ENCODE peak calls at places on chromosome 16, in six cellular contexts. V, U, K, O, I and N are unnamed samples.

GRCh38 chr16:28623172-28623711 is 13.4 kb upstream of the SULT1A1 start:
- DNase-seq in O (no peak), V (peak), K (peak), I (no peak), U (peak), N (no peak)

GRCh38 chr16:14476183-14476582 is 153.9 kb downstream of the PARN start:
- DNase-seq in K (no peak), V (no peak), I (no peak), O (no peak), U (no peak), N (no peak)

GRCh38 chr16:61323456-61323855 is 712.8 kb downstream of the CDH8 start:
- DNase-seq in I (no peak), V (no peak), O (no peak), U (no peak), K (no peak), N (no peak)

GRCh38 chr16:68752602-68753001 is 15.5 kb downstream of the CDH1 start:
- DNase-seq in V (peak), K (peak), U (no peak), O (no peak), I (no peak), N (no peak)

GRCh38 chr16:87959391-87959968 is 8.2 kb downstream of the BANP start:
- DNase-seq in I (no peak), U (no peak), V (no peak), O (no peak), K (no peak), N (no peak)

GRCh38 chr16:84982434-84982833 is 28.9 kb downstream of the ZDHHC7 start:
- DNase-seq in O (no peak), V (no peak), I (no peak), U (no peak), K (no peak), N (no peak)

GRCh38 chr16:83389751-83390150 is 418.0 kb upstream of the HSBP1 start:
- DNase-seq in O (no peak), V (no peak), U (no peak), K (no peak), I (no peak), N (no peak)

GRCh38 chr16:67407176-67407787 is 9.0 kb downstream of the ZDHHC1 start:
- DNase-seq in K (no peak), O (no peak), V (no peak), I (no peak), U (peak), N (no peak)

GRCh38 chr16:28915181-28915580 is 9.9 kb downstream of the RABEP2 start:
- DNase-seq in U (no peak), K (no peak), O (no peak), I (no peak), V (no peak), N (peak)